ENCODE peak calls at places on chromosome 20, in four cellular contexts. V, E, N and B are unnamed samples.

GRCh38 chr20:61702246-61702645 is 363.4 kb downstream of the TAF4 start:
- DNase-seq in V (no peak), E (no peak), N (no peak), B (no peak)

GRCh38 chr20:8315639-8316573 is 183.8 kb downstream of the PLCB1 start:
- DNase-seq in V (no peak), E (no peak), N (no peak), B (no peak)

GRCh38 chr20:18263723-18264122 is 24.6 kb upstream of the ZNF133 start:
- DNase-seq in V (no peak), E (no peak), N (no peak), B (no peak)

GRCh38 chr20:63978319-63979220 is 872 bp downstream of the SAMD10 start:
- DNase-seq in V (no peak), E (peak; percentile 86), N (peak; percentile 56), B (no peak)

GRCh38 chr20:60867589-60867988 is 384.5 kb upstream of the CDH4 start:
- DNase-seq in V (no peak), E (no peak), N (no peak), B (no peak)

GRCh38 chr20:44911264-44911921 is 1.5 kb downstream of the PABPC1L start:
- DNase-seq in V (peak; percentile 78), E (peak; percentile 83), N (no peak), B (peak; percentile 53)

GRCh38 chr20:37992802-37993538 is 40.3 kb downstream of the TTI1 start:
- DNase-seq in V (peak; percentile 51), E (peak; percentile 71), N (peak; percentile 34), B (no peak)

GRCh38 chr20:57582029-57582378 is 21.1 kb downstream of the PCK1 start:
- DNase-seq in V (no peak), E (no peak), N (no peak), B (no peak)

GRCh38 chr20:19512886-19513285 is 245.2 kb upstream of the RIN2 start:
- DNase-seq in V (no peak), E (no peak), N (no peak), B (no peak)

GRCh38 chr20:58219342-58219700 is 9.1 kb downstream of the ANKRD60 start:
- DNase-seq in V (no peak), E (no peak), N (peak; percentile 53), B (no peak)

GRCh38 chr20:63316502-63316921 is 23.5 kb downstream of the COL20A1 start:
- DNase-seq in V (no peak), E (no peak), N (no peak), B (no peak)

GRCh38 chr20:48824830-48825550 is 2.8 kb downstream of the PREX1 start:
- DNase-seq in V (no peak), E (no peak), N (no peak), B (no peak)

GRCh38 chr20:50269111-50270033 is 78.7 kb downstream of the CEBPB start:
- DNase-seq in V (no peak), E (no peak), N (no peak), B (no peak)

GRCh38 chr20:35284992-35285805 is 627 bp upstream of the EIF6 start:
- DNase-seq in V (no peak), E (no peak), N (no peak), B (no peak)

GRCh38 chr20:50494428-50494827 is 15.8 kb upstream of the PTPN1 start:
- DNase-seq in V (no peak), E (no peak), N (no peak), B (no peak)

GRCh38 chr20:37095108-37095608 is 639 bp downstream of the RBL1 start:
- DNase-seq in V (no peak), E (peak; percentile 39), N (no peak), B (peak; percentile 28)

GRCh38 chr20:57393321-57394086 is 2.3 kb downstream of the RBM38 start:
- DNase-seq in V (no peak), E (no peak), N (no peak), B (peak; percentile 16)

GRCh38 chr20:48614593-48615274 is 213.1 kb downstream of the PREX1 start:
- DNase-seq in V (no peak), E (no peak), N (no peak), B (no peak)

GRCh38 chr20:50848341-50848808 is 53.5 kb downstream of the BCAS4 start:
- DNase-seq in V (no peak), E (no peak), N (no peak), B (no peak)

GRCh38 chr20:43586641-43587040 is 4.1 kb upstream of the IFT52 start:
- DNase-seq in V (no peak), E (no peak), N (no peak), B (no peak)

GRCh38 chr20:64222851-64223525 is 32.6 kb upstream of the PCMTD2 start:
- DNase-seq in V (no peak), E (no peak), N (no peak), B (no peak)